ENCODE peak calls at places on chromosomes 3 and 15, in four cellular contexts. G is activated naive CD4-positive, alpha-beta T cell treated with anti-CD3 and anti-CD28 coated beads for 36 hours; Z is endothelial cell; J is GM10248. K is an unnamed sample.

GRCh38 chr3:124558898-124559649 is 171.2 kb upstream of the UMPS start:
- DNase-seq in G (no peak), Z (no peak), J (no peak), K (no peak)

GRCh38 chr3:28856796-28857195 is 424.1 kb upstream of the RBMS3 start:
- DNase-seq in G (no peak), Z (no peak), J (no peak), K (no peak)

GRCh38 chr15:75350601-75351331 is 3.9 kb downstream of the NEIL1 start:
- DNase-seq in G (no peak), Z (no peak), J (no peak), K (no peak)

GRCh38 chr3:8827641-8828040 is 58.2 kb upstream of the OXTR start:
- DNase-seq in G (no peak), Z (no peak), J (no peak), K (no peak)

GRCh38 chr3:127263586-127264231 is 24.1 kb downstream of the PRR20G start:
- DNase-seq in G (no peak), Z (no peak), J (no peak), K (no peak)

GRCh38 chr3:10992017-10992945 is at the start of gene SLC6A1:
- DNase-seq in G (no peak), Z (peak), J (no peak), K (no peak)

GRCh38 chr3:99846472-99846871 is 28.8 kb downstream of the CMSS1 start:
- DNase-seq in G (no peak), Z (no peak), J (no peak), K (no peak)

GRCh38 chr3:8742921-8743605 is 9.5 kb downstream of the CAV3 start:
- DNase-seq in G (no peak), Z (no peak), J (no peak), K (no peak)

GRCh38 chr15:80367094-80367493 is 37.1 kb upstream of the ARNT2 start:
- DNase-seq in G (peak), Z (no peak), J (no peak), K (peak)

GRCh38 chr3:78633626-78634025 is 1134.2 kb downstream of the ROBO1 start:
- DNase-seq in G (no peak), Z (no peak), J (no peak), K (no peak)

K was measured in activated CD4-positive, alpha-beta T cell treated with anti-CD3 and anti-CD28 coated beads for 48 hours.